ENCODE peak calls at places on chromosomes 6 and 20, in eight cellular contexts. W is AG10803, X is cardiac fibroblast, G is HepG2, A is AG04450, L is lung, R is A549, I is mesothelial cell of epicardium. V is an unnamed sample.
A peak's percentile ranks its signal among the peaks of the same experiment; 100 is the strongest.

GRCh38 chr20:60361761-60362410 is 403.7 kb downstream of the CDH26 start:
- DNase-seq in R (no peak), L (no peak), G (no peak), W (no peak), I (no peak), A (no peak), X (no peak), V (no peak)

GRCh38 chr20:43893930-43894329 is 20.7 kb upstream of the TOX2 start:
- DNase-seq in L (no peak), X (peak; percentile 63), I (no peak), G (no peak), A (no peak), W (no peak), R (no peak), V (no peak)

GRCh38 chr6:137000825-137001224 is 43.9 kb downstream of the IL20RA start:
- DNase-seq in G (no peak), W (no peak), R (no peak), I (no peak), A (no peak), L (no peak), X (no peak), V (no peak)

GRCh38 chr6:90896165-90896549 is 309.3 kb upstream of the MAP3K7 start:
- DNase-seq in W (no peak), A (no peak), X (no peak), G (no peak), R (no peak), I (no peak), L (no peak), V (no peak)

GRCh38 chr6:32096394-32097258 is 12.5 kb downstream of the TNXB start:
- DNase-seq in I (no peak), A (no peak), X (no peak), W (no peak), G (no peak), L (no peak), R (no peak), V (no peak)

GRCh38 chr6:35727206-35727934 is 9.5 kb upstream of the ARMC12 start:
- DNase-seq in A (no peak), G (peak; percentile 65), I (peak; percentile 67), R (peak; percentile 55), X (peak; percentile 87), L (peak; percentile 81), W (peak; percentile 51), V (peak; percentile 75)

GRCh38 chr6:156595481-156595880 is 181.7 kb upstream of the ARID1B start:
- DNase-seq in L (no peak), X (no peak), G (no peak), W (no peak), R (no peak), I (no peak), A (no peak), V (no peak)

GRCh38 chr6:659716-660581 is 3.0 kb upstream of the HUS1B start:
- DNase-seq in G (no peak), L (no peak), A (no peak), X (no peak), W (no peak), I (no peak), R (no peak), V (no peak)

GRCh38 chr20:62921119-62921687 is 5.1 kb downstream of the DIDO1 start:
- DNase-seq in A (no peak), X (peak; percentile 66), L (no peak), W (peak; percentile 43), G (peak; percentile 88), R (peak; percentile 82), I (no peak), V (no peak)

GRCh38 chr20:1786061-1786460 is 109.1 kb upstream of the SIRPA start:
- DNase-seq in R (no peak), X (no peak), L (no peak), W (no peak), I (no peak), G (no peak), A (no peak), V (no peak)

GRCh38 chr6:157867155-157867559 is 44.1 kb downstream of the SNX9 start:
- DNase-seq in W (peak; percentile 31), I (no peak), A (no peak), G (no peak), R (no peak), X (peak; percentile 55), L (no peak), V (no peak)

GRCh38 chr6:129947797-129948196 is 70.6 kb upstream of the L3MBTL3 start:
- DNase-seq in L (no peak), G (no peak), I (no peak), W (no peak), R (no peak), X (no peak), A (no peak), V (no peak)

GRCh38 chr6:167670938-167671338 is 155.8 kb upstream of the AFDN start:
- DNase-seq in X (no peak), G (peak; percentile 71), A (no peak), L (no peak), I (no peak), R (no peak), W (no peak), V (no peak)

GRCh38 chr6:15956205-15957106 is 172.4 kb upstream of the MYLIP start:
- DNase-seq in W (no peak), X (peak; percentile 8), G (peak; percentile 44), A (no peak), L (peak; percentile 80), R (no peak), I (no peak), V (no peak)

GRCh38 chr6:81876977-81877376 is 124.5 kb upstream of the TENT5A start:
- DNase-seq in X (peak; percentile 33), R (no peak), G (no peak), L (no peak), I (no peak), A (no peak), W (peak; percentile 34), V (no peak)

GRCh38 chr6:7267521-7268091 is 45.4 kb downstream of the SSR1 start:
- DNase-seq in X (peak; percentile 92), G (peak; percentile 52), I (no peak), A (peak; percentile 79), W (peak; percentile 89), L (peak; percentile 51), R (peak; percentile 84), V (no peak)

GRCh38 chr6:152206072-152206818 is 398.8 kb downstream of the ESR1 start:
- DNase-seq in I (no peak), L (no peak), X (peak; percentile 52), A (no peak), G (peak; percentile 17), R (peak; percentile 6), W (peak; percentile 9), V (no peak)

GRCh38 chr6:157879034-157879872 is 56.2 kb downstream of the SNX9 start:
- DNase-seq in L (no peak), A (no peak), I (no peak), X (no peak), W (no peak), R (no peak), G (no peak), V (no peak)

GRCh38 chr20:51457281-51457932 is 85.1 kb downstream of the NFATC2 start:
- DNase-seq in L (no peak), I (no peak), X (peak; percentile 79), W (peak; percentile 73), G (no peak), A (no peak), R (peak; percentile 40), V (no peak)

GRCh38 chr20:62659488-62659887 is 17.2 kb downstream of the SLCO4A1 start:
- DNase-seq in A (no peak), G (no peak), R (no peak), X (no peak), I (no peak), W (no peak), L (no peak), V (no peak)

DNA sequence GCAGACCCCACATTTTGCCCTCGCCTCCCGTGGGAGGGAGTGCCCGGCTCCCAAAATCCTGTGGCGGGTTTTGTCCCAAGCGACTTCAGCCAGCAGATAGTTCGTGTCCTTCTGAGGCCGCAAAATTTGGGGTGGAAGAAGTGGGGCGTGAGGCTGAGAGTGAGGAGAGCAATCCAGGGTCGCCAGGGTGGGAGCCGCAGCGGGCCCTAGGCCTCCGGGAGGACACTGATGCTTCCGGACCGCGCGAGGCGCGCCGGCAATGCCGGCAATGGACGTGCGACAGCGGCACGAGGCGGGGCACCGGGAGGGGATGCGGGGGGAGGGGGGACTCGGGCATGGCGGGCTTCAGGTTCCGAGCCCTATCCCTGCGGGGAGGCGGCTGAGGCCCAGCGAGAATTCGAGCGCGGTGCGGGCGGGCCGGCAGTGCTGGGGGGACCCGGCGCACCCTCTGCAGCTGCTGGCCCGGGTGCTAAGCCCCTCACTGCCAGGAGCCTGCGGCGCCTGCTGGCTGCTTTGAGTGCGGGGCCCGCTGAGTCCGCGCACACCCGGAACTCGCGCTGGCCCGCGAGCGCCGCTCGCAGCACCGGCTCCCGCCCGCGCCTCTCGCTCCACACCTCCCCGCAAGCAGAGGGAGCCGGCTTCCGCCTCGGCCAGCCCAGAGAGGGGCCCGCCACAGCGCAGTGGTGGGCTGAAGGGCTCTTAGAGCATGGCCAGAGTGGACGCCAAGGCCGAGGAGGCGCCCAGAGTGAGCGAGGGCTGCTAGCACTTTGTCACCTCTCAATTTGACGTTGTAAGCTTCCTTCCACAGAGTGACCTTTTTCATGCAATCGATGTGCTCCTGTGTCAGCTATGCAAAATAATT is 143.8 kb downstream of the LPA start:
- DNase-seq in G (peak; percentile 50), L (peak; percentile 79), A (peak; percentile 20), I (peak; percentile 48), W (peak; percentile 60), X (peak; percentile 43), R (peak; percentile 61), V (peak; percentile 25)
- TF ChIP-seq CTCF in G (peak; percentile 97), L (peak; percentile 90), A (no peak), I (peak; percentile 95), W (no peak), X (no peak), R (peak; percentile 74), V (no peak)

GRCh38 chr6:3164388-3164787 is 7.0 kb upstream of the TUBB2A start:
- DNase-seq in G (no peak), R (no peak), L (no peak), A (no peak), W (no peak), X (no peak), I (no peak), V (no peak)
- TF ChIP-seq CTCF in G (peak; percentile 5), R (no peak), L (no peak), A (no peak), W (no peak), X (no peak), I (no peak), V (no peak)

DNA sequence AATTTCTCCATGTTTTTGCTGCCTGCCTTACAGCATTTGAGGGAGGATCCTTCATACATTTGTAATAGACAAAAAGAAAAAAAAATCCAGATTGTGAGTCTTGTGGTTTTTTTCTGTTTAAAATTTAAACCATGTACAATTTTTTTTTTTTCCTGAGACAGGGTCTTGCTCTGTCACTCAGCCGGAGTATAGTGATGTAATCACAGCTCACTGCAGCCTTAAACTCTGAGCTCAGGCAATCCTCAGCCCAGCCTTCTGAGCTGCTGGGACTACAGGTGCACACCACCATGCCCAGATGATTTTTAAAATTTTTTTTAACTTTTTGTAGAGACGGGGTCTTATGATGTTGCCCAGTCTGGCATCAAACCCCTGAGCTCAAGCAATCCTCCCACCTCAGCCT is 97.0 kb downstream of the GCLC start:
- DNase-seq in A (no peak), L (no peak), X (no peak), G (no peak), I (no peak), R (no peak), W (no peak), V (no peak)
- TF ChIP-seq CTCF in A (no peak), L (no peak), X (no peak), G (no peak), I (no peak), R (no peak), W (no peak), V (no peak)

DNA sequence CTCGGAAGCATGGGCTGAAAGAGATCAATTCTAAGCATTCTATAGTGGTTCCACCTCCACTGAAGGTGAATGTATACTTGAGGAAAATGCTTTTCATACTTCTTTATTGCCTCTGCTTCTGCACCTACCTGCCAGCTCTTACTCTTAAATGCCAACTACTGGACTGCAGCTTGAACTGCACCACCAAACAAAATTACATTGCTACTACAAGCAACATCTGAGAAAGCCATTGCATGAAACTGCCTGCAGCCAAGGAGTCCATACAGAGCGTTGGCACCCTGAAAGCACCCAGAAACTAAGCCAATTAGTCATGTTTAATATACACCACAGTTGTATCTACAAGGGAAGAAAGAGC is 440.9 kb downstream of the BTBD3 start:
- DNase-seq in G (no peak), I (no peak), A (no peak), L (no peak), W (no peak), X (no peak), R (no peak), V (no peak)
- TF ChIP-seq CTCF in G (no peak), I (no peak), A (no peak), L (no peak), W (no peak), X (no peak), R (no peak), V (no peak)